ENCODE peak calls at places on chromosomes 2 and 18, in five cellular contexts. One of them, this sample, is unnamed.

GRCh38 chr2:232332940-232333259 is 45.7 kb upstream of the ALPP start:
- DNase-seq in colonic mucosa: no peak
- DNase-seq in ovary: no peak
- DNase-seq in hepatocyte: no peak
- DNase-seq in brain microvascular endothelial cell: no peak
- DNase-seq in this sample: no peak

GRCh38 chr2:224523626-224524577 is 61.3 kb downstream of the CUL3 start:
- DNase-seq in brain microvascular endothelial cell: no peak
- DNase-seq in ovary: no peak
- DNase-seq in hepatocyte: no peak
- DNase-seq in colonic mucosa: no peak
- DNase-seq in this sample: no peak

GRCh38 chr2:15761056-15761455 is 169.4 kb downstream of the DDX1 start:
- DNase-seq in colonic mucosa: no peak
- DNase-seq in ovary: no peak
- DNase-seq in brain microvascular endothelial cell: no peak
- DNase-seq in hepatocyte: no peak
- DNase-seq in this sample: no peak

GRCh38 chr2:203783496-203784203 is 77.2 kb downstream of the CD28 start:
- DNase-seq in brain microvascular endothelial cell: peak; percentile 82
- DNase-seq in ovary: no peak
- DNase-seq in hepatocyte: peak; percentile 39
- DNase-seq in colonic mucosa: no peak
- DNase-seq in this sample: no peak

GRCh38 chr18:52341617-52342381 is 1.8 kb downstream of the DCC start:
- DNase-seq in colonic mucosa: no peak
- DNase-seq in brain microvascular endothelial cell: no peak
- DNase-seq in hepatocyte: peak; percentile 50
- DNase-seq in ovary: no peak
- DNase-seq in this sample: no peak

GRCh38 chr18:51120809-51121596 is 76.5 kb downstream of the MEX3C start:
- DNase-seq in brain microvascular endothelial cell: no peak
- DNase-seq in ovary: no peak
- DNase-seq in colonic mucosa: no peak
- DNase-seq in hepatocyte: no peak
- DNase-seq in this sample: no peak

GRCh38 chr2:30629866-30630265 is 177.4 kb downstream of the CAPN13 start:
- DNase-seq in colonic mucosa: no peak
- DNase-seq in brain microvascular endothelial cell: peak; percentile 84
- DNase-seq in hepatocyte: peak; percentile 17
- DNase-seq in ovary: no peak
- DNase-seq in this sample: peak; percentile 44

GRCh38 chr2:134411828-134412638 is 158.2 kb downstream of the MGAT5 start:
- DNase-seq in colonic mucosa: peak; percentile 76
- DNase-seq in hepatocyte: peak; percentile 81
- DNase-seq in brain microvascular endothelial cell: peak; percentile 74
- DNase-seq in ovary: peak; percentile 73
- DNase-seq in this sample: no peak

GRCh38 chr18:69597561-69597960 is 196.9 kb downstream of the DOK6 start:
- DNase-seq in brain microvascular endothelial cell: no peak
- DNase-seq in hepatocyte: no peak
- DNase-seq in ovary: no peak
- DNase-seq in colonic mucosa: no peak
- DNase-seq in this sample: no peak

DNA sequence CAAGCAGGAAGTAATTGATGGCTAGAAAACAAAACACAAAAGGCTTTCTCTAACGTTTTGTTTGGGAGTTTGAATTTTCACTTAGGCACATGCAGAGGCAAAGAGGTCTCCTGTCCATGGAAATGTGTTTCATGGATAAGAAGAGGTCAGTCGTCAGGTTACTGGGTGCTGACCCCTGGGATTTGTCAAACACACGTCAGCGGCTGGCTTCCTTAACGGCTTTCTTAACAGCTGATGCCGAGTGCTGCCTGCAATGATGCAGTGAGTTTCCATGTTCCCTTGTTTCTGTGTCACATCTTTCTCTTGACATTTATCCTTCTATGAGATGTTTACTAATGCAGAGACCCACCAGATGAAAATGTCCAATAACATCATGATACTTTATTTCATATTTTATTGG is 31.7 kb downstream of the GPR39 start:
- DNase-seq in ovary: no peak
- DNase-seq in colonic mucosa: no peak
- DNase-seq in hepatocyte: no peak
- DNase-seq in brain microvascular endothelial cell: no peak
- DNase-seq in this sample: no peak
- TF ChIP-seq CTCF in ovary: no peak
- TF ChIP-seq CTCF in colonic mucosa: no peak
- TF ChIP-seq CTCF in hepatocyte: no peak
- TF ChIP-seq CTCF in brain microvascular endothelial cell: no peak
- TF ChIP-seq CTCF in this sample: no peak

DNA sequence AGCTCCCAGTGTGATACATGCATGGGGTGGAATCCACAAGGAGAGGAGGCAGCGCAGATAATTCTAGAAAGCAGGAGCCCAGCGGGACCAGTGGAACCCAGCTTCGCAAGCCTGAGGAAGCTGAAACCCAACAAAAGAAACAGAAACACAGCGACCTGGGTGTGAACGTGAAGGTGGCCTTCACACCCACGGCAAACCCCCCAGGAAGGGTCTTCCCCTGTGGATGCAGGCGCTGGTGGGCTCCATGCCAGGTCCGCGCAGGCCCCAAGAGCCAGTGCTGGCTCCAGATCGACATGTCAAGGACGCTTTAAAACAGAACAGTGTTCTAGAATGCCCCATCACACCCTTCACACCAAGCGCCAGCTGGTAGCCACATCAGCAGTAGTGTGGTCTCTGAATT is 22.1 kb downstream of the KIF1A start:
- DNase-seq in brain microvascular endothelial cell: no peak
- DNase-seq in ovary: peak; percentile 11
- DNase-seq in hepatocyte: no peak
- DNase-seq in colonic mucosa: no peak
- DNase-seq in this sample: no peak
- H3K36me3 ChIP-seq in brain microvascular endothelial cell: no peaks in the 10 kb centered on the region
- H3K36me3 ChIP-seq in ovary: no peaks in the 10 kb centered on the region
- H3K36me3 ChIP-seq in hepatocyte: no peaks in the 10 kb centered on the region
- H3K36me3 ChIP-seq in colonic mucosa: no peaks in the 10 kb centered on the region
- H3K36me3 ChIP-seq in this sample: no peaks in the 10 kb centered on the region

DNA sequence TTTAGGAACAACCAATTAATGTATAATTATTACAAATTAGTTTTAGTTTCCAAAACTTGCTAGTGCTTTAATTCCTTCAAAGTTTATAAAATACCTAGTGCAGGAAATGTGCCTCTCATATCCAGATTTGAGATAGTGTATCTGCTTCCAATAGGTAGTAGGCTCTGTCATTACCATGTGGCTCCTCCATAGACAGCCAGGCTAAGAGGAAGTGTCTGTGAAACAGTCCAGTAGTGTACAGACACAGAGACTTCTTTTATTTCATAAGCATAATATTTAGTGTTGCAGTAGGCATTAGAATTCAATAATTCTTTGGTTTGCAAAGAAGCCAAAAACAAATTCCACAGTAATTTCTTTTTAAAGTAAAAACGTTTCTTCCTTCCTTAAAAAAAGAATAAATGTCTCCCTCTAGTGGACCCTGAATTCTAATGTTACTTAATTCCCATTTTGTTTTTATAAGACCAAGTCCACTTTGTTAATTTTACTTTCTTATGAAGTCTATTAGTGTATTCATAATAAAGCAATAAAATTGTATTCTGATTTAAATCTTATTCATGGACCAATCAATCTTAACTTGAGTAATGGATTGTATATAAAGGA is 101.2 kb downstream of the NEB start:
- DNase-seq in ovary: no peak
- DNase-seq in hepatocyte: no peak
- DNase-seq in brain microvascular endothelial cell: no peak
- DNase-seq in colonic mucosa: no peak
- DNase-seq in this sample: no peak
- TF ChIP-seq CTCF in ovary: no peak
- TF ChIP-seq CTCF in hepatocyte: peak; percentile 53
- TF ChIP-seq CTCF in brain microvascular endothelial cell: no peak
- TF ChIP-seq CTCF in colonic mucosa: no peak
- TF ChIP-seq CTCF in this sample: no peak

DNA sequence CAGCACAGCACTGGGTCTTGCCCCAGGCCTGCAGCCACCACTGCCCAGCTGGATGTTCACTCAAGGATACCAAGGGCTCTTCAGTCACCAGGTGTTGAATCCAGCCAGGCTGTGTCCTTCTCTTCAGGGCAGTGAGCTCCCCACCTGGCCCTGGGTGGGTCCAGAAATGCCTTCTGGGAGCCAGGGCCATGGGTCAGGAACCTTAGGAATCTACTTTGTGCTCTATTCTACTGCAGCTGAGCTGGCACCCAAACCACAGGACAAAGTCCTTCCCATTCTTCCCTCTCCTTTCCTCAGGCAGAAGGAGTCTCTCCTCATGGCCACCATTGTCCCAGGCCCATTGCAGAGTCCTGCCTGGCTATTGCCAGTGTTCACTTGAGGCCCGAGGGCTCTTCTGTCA is 13.0 kb downstream of the STRADB start:
- DNase-seq in ovary: no peak
- DNase-seq in hepatocyte: no peak
- DNase-seq in brain microvascular endothelial cell: no peak
- DNase-seq in colonic mucosa: no peak
- DNase-seq in this sample: no peak
- H3K36me3 ChIP-seq in ovary: no peaks in the 10 kb centered on the region
- H3K36me3 ChIP-seq in hepatocyte: no peaks in the 10 kb centered on the region
- H3K36me3 ChIP-seq in brain microvascular endothelial cell: peaks cover 20% of the 10 kb centered on the region
- H3K36me3 ChIP-seq in colonic mucosa: peaks cover 12% of the 10 kb centered on the region
- H3K36me3 ChIP-seq in this sample: peaks cover 1% of the 10 kb centered on the region

GRCh38 chr2:171858397-171858958 is 35.6 kb downstream of the SLC25A12 start:
- DNase-seq in hepatocyte: no peak
- DNase-seq in colonic mucosa: no peak
- DNase-seq in brain microvascular endothelial cell: no peak
- DNase-seq in ovary: no peak
- DNase-seq in this sample: no peak
- TF ChIP-seq CTCF in hepatocyte: no peak
- TF ChIP-seq CTCF in colonic mucosa: no peak
- TF ChIP-seq CTCF in brain microvascular endothelial cell: no peak
- TF ChIP-seq CTCF in ovary: no peak
- TF ChIP-seq CTCF in this sample: no peak

GRCh38 chr18:32427084-32427933 is 43.4 kb downstream of the GAREM1 start:
- DNase-seq in ovary: no peak
- DNase-seq in hepatocyte: no peak
- DNase-seq in colonic mucosa: no peak
- DNase-seq in brain microvascular endothelial cell: no peak
- DNase-seq in this sample: no peak
- H3K36me3 ChIP-seq in ovary: no peaks in the 10 kb centered on the region
- H3K36me3 ChIP-seq in hepatocyte: no peaks in the 10 kb centered on the region
- H3K36me3 ChIP-seq in colonic mucosa: no peaks in the 10 kb centered on the region
- H3K36me3 ChIP-seq in brain microvascular endothelial cell: no peaks in the 10 kb centered on the region
- H3K36me3 ChIP-seq in this sample: no peaks in the 10 kb centered on the region

DNA sequence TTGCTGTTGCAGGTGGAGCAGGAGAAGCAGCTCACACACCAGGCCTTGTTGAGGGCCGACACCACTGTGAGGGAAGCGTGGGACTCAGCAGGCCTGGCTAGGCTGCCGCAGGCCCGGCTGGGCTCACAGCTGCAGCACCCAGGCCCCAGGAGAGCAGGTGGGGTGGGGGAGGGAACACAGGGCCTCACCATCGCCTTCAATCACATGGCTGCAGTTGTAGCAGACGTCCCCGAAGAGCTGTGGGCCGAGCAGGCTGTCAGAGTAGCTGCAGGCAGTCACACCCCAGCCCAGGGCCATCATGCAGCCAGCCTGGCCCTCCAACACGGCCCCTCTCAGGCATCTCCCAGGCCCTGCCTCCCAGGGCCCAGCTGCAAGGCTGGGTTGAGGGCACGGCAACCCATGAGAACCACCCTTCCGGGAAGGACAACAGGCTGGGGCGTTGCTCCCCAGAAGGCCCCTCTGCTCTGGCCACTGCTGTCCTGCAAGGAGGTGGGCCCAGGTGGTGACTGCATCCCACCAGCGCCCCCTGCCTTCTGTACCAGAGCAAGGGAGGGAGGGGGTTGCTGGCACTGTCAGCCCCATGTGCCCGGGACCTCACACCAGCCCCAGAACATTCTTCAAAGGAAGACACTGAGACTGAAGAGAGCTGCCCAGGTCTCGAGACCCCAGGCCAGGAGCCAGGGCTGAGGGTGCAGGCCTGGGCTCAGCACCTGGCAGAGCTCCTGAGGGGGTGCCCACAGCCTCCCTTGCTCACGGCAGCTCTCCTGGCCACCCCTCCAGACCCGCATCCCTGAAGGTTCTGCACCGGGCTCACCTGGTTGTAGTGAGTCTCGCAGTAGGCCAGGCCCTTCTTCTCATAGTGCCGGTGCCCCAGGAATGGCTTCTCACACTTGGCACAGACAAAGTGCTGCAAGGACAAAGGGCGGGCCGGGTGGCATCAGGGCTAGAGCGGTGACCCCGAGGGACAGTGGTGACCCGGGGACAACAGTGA is 5.6 kb upstream of the GPR17 start:
- DNase-seq in brain microvascular endothelial cell: no peak
- DNase-seq in colonic mucosa: no peak
- DNase-seq in ovary: no peak
- DNase-seq in hepatocyte: no peak
- DNase-seq in this sample: no peak
- TF ChIP-seq CTCF in brain microvascular endothelial cell: peak; percentile 49
- TF ChIP-seq CTCF in colonic mucosa: peak; percentile 22
- TF ChIP-seq CTCF in ovary: no peak
- TF ChIP-seq CTCF in hepatocyte: peak; percentile 6
- TF ChIP-seq CTCF in this sample: peak; percentile 25

GRCh38 chr2:86454238-86454637 is 13.1 kb downstream of the KDM3A start:
- DNase-seq in hepatocyte: no peak
- DNase-seq in brain microvascular endothelial cell: no peak
- DNase-seq in ovary: no peak
- DNase-seq in colonic mucosa: no peak
- DNase-seq in this sample: no peak

GRCh38 chr2:86455181-86455580 is 14.0 kb downstream of the KDM3A start:
- DNase-seq in hepatocyte: no peak
- DNase-seq in colonic mucosa: no peak
- DNase-seq in ovary: no peak
- DNase-seq in brain microvascular endothelial cell: no peak
- DNase-seq in this sample: no peak

DNA sequence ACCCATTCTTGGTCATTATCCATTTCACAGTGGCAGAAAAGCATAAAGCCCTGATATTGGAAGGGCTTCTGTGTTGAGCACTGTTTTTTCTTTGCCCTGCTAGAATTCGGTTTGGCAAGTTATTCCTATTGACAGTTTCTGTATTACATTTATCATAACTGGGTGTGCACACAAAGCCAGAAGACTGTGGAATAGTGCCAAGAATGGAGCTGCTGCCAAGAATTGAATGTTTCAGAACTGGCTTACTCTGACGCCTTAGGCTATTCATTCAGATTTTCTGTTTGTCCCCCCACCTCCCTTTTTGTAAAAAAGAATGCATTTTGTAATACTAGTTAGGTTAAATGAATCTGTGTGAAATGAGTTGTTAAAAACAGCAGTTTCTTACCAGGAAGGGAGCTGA is 12.7 kb downstream of the KDM3A start:
- DNase-seq in ovary: peak; percentile 68
- DNase-seq in brain microvascular endothelial cell: peak; percentile 51
- DNase-seq in colonic mucosa: peak; percentile 78
- DNase-seq in hepatocyte: no peak
- DNase-seq in this sample: no peak
- H3K36me3 ChIP-seq in ovary: no peaks in the 10 kb centered on the region
- H3K36me3 ChIP-seq in brain microvascular endothelial cell: peaks cover 37% of the 10 kb centered on the region
- H3K36me3 ChIP-seq in colonic mucosa: peaks cover 28% of the 10 kb centered on the region
- H3K36me3 ChIP-seq in hepatocyte: peaks cover 8% of the 10 kb centered on the region
- H3K36me3 ChIP-seq in this sample: peaks cover 3% of the 10 kb centered on the region

GRCh38 chr2:172484253-172484652 is 56.9 kb downstream of the ITGA6 start:
- DNase-seq in hepatocyte: peak; percentile 26
- DNase-seq in colonic mucosa: no peak
- DNase-seq in brain microvascular endothelial cell: no peak
- DNase-seq in ovary: no peak
- DNase-seq in this sample: no peak
- TF ChIP-seq CTCF in hepatocyte: peak; percentile 44
- TF ChIP-seq CTCF in colonic mucosa: no peak
- TF ChIP-seq CTCF in brain microvascular endothelial cell: peak; percentile 35
- TF ChIP-seq CTCF in ovary: no peak
- TF ChIP-seq CTCF in this sample: peak; percentile 35

This sample was measured in kidney epithelial cell.